ENCODE peak calls at places on chromosome X, in seven cellular contexts. I is HCT116, E is endothelial cell of umbilical vein, W is spleen, F is breast epithelium, X is K562, M is prostate gland. O is an unnamed sample.

GRCh38 chrX:10648608-10649007 is 28.2 kb upstream of the MID1 start:
- DNase-seq in I (no peak), E (peak; percentile 1), W (no peak), F (no peak), X (no peak), M (no peak), O (no peak)

GRCh38 chrX:56368962-56369361 is 136.8 kb downstream of the KLF8 start:
- DNase-seq in I (no peak), E (no peak), W (no peak), F (no peak), X (no peak), M (no peak), O (no peak)

GRCh38 chrX:50081282-50081955 is 119.4 kb downstream of the AKAP4 start:
- DNase-seq in I (no peak), E (peak; percentile 34), W (no peak), F (no peak), X (no peak), M (peak; percentile 31), O (no peak)

GRCh38 chrX:152412105-152412504 is 39.0 kb downstream of the GABRA3 start:
- DNase-seq in I (no peak), E (no peak), W (no peak), F (no peak), X (no peak), M (no peak), O (no peak)

GRCh38 chrX:155070663-155070974 is 317 bp downstream of the CMC4 start:
- DNase-seq in I (no peak), E (peak; percentile 28), W (no peak), F (no peak), X (peak; percentile 36), M (no peak), O (no peak)

GRCh38 chrX:69063486-69063885 is 101.8 kb downstream of the PJA1 start:
- DNase-seq in I (no peak), E (no peak), W (peak; percentile 46), F (peak; percentile 10), X (no peak), M (no peak), O (no peak)

GRCh38 chrX:71922697-71923096 is 12.1 kb downstream of the NHSL2 start:
- DNase-seq in I (no peak), E (no peak), W (no peak), F (no peak), X (no peak), M (no peak), O (no peak)

GRCh38 chrX:20320461-20321159 is 53.9 kb upstream of the RPS6KA3 start:
- DNase-seq in I (no peak), E (no peak), W (peak; percentile 80), F (no peak), X (no peak), M (no peak), O (no peak)

GRCh38 chrX:384861-385260 is 1.8 kb downstream of the PPP2R3B start:
- DNase-seq in I (no peak), E (no peak), W (no peak), F (no peak), X (no peak), M (no peak), O (no peak)

GRCh38 chrX:47749185-47749967 is 87.3 kb upstream of the ZNF81 start:
- DNase-seq in I (no peak), E (no peak), W (no peak), F (no peak), X (no peak), M (no peak), O (no peak)

GRCh38 chrX:24294619-24295018 is 19.2 kb downstream of the SUPT20HL2 start:
- DNase-seq in I (no peak), E (peak; percentile 22), W (no peak), F (no peak), X (peak; percentile 12), M (no peak), O (no peak)

GRCh38 chrX:129744881-129745321 is 6.1 kb downstream of the XPNPEP2 start:
- DNase-seq in I (no peak), E (no peak), W (no peak), F (no peak), X (no peak), M (no peak), O (no peak)

GRCh38 chrX:69068295-69069085 is 96.8 kb downstream of the PJA1 start:
- DNase-seq in I (no peak), E (no peak), W (peak; percentile 67), F (no peak), X (no peak), M (no peak), O (no peak)

GRCh38 chrX:118976599-118977340 is 2.4 kb downstream of the LONRF3 start:
- DNase-seq in I (no peak), E (no peak), W (peak; percentile 84), F (no peak), X (no peak), M (peak; percentile 6), O (no peak)

GRCh38 chrX:73916489-73916888 is 353.5 kb downstream of the CHIC1 start:
- DNase-seq in I (no peak), E (no peak), W (no peak), F (no peak), X (no peak), M (no peak), O (no peak)

GRCh38 chrX:38103857-38104812 is 97.8 kb downstream of the SYTL5 start:
- DNase-seq in I (no peak), E (no peak), W (no peak), F (no peak), X (no peak), M (no peak), O (no peak)

GRCh38 chrX:38099688-38100087 is 93.3 kb downstream of the SYTL5 start:
- DNase-seq in I (no peak), E (no peak), W (no peak), F (no peak), X (no peak), M (no peak), O (no peak)

GRCh38 chrX:38102240-38102639 is 95.9 kb downstream of the SYTL5 start:
- DNase-seq in I (no peak), E (no peak), W (no peak), F (no peak), X (no peak), M (no peak), O (no peak)

GRCh38 chrX:38105216-38105725 is 98.9 kb downstream of the SYTL5 start:
- DNase-seq in I (no peak), E (no peak), W (no peak), F (no peak), X (peak; percentile 5), M (no peak), O (no peak)

DNA sequence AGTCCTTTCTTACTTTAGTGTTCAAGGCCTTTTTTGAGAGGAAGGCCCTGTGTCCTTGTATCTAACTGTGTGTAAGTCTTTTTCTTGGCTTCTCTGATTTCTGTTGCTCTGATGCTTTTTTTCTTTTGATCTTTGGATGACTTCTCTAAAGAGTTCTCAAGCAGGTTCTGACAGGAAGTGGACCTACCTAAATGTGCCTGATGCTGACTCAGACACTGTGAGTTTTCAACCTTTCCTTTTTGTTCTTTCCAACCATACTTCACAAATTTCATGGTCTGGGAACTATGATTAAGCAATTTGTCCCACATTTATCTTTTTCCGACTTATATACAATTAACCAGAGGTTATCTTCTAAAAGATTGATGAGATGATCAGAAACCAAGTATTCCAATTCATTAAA is 96.5 kb downstream of the SYTL5 start:
- DNase-seq in I (no peak), E (no peak), W (no peak), F (no peak), X (no peak), M (no peak), O (no peak)
- TF ChIP-seq POLR2AphosphoS5 in I (no peak), E (no peak), W (no peak), F (no peak), X (no peak), M (no peak), O (no peak)

DNA sequence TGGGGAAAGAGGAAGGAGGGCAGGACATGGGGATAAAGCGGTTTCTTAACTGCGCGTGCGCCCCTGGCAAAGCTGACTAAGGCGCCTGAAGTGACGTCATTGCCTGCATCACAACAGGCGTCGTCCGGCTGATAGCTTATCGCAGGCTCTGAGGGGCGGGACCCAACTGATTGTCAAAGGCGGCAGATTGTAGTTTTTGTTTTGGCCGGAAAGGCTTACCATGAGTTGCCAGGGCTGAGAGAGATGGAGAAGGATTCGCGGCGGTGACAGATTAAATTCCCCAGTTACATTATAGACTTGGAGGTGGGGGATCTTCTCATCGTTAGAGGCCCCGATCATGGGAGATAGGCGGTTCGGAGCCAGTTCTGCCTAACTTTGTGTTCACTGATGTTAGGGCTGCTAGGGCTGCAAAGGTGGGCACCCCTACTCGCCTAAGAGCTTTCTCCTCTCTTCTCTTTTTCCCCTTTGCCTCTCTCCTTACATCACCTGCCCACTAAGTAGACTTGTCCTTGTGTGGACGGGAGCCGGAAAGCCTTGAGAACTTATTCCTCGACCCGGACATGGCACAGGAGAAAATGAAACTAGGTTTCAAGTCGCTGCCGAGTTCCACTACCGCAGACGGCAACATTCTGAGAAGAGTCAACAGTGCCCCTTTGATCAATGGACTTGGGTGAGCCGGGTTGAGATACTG is 148.9 kb upstream of the PLAC1 start:
- DNase-seq in I (peak; percentile 88), E (peak; percentile 94), W (peak; percentile 95), F (peak; percentile 72), X (peak; percentile 81), M (peak; percentile 75), O (peak; percentile 93)
- TF ChIP-seq POLR2A in I (no peak), E (peak; percentile 37), W (peak; percentile 39), F (no peak), X (peak; percentile 68), M (peak; percentile 47), O (no peak)

DNA sequence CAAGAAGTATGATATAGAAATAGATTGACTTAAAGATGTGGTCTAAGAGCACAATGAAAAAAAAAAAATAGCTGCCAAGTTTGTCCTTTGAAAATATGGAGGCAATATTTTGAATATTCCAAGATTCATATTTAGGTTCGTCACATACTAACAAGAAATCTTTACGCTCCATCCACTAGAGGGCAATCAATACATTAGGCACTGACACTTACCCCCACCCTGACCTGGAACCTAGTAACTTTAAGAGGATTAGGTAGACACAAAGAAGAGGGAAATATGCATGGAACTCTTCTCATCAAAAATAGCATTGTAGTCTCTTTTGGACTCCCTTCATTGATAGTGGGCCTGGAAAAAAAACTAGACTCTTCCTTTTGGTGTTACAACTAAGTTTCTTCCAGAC is 1108.1 kb downstream of the PCDH19 start:
- DNase-seq in I (no peak), E (no peak), W (no peak), F (no peak), X (no peak), M (no peak), O (no peak)
- TF ChIP-seq CTCF in I (no peak), E (no peak), W (no peak), F (no peak), X (no peak), M (no peak), O (no peak)

DNA sequence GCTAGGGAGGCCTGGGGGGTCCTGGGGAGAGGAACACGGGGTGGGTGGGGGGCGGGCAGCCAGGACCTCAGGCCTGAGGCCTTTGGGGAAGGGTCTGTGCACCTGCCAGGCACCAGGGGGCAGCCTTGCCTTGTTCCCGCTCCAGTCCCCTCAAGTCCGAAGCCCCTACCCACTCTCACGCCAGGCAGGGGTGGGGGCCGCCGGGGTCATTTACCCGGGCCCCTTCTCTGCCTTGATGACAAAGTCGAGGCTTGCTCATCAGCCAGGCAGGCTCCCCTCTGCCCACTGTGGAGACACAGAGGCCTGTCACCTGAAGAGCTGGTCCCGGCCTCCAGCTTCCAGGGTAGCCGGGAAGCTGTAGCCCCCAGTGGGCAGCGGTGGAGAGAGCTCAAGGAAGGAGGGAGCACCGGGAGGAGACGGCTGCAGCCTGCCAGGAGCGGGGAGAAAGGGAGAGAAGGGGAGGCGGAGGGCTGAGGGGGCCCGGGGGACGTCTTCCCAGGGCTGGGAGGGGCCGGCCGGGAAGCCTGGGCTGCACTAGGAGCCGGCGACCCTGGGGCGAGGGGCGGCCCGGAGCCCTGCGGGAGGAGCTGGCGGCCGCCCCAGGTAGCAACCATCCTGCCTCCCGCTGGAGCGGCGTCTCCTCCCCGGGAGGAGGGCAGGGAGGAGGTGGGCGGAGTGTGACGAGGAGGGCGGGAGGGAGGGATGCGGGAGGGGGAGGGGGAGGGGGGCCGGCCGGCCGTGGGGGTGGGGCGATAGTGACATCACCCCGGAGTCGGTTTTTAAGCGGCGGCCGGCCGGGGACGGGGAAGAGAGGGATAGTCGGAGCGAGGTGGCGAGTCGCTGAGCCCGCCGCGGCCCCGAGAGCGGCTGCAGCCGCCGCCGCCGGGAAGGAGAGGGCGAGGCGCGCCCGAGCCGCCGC is at the start of gene SLC6A8:
- DNase-seq in I (peak; percentile 27), E (peak; percentile 27), W (no peak), F (peak; percentile 58), X (peak; percentile 90), M (peak; percentile 65), O (no peak)
- TF ChIP-seq POLR2AphosphoS5 in I (peak; percentile 81), E (peak; percentile 50), W (peak; percentile 52), F (no peak), X (peak; percentile 71), M (no peak), O (peak; percentile 82)